ENCODE peak calls at places on chromosomes 13 and 19, in ten cellular contexts. W is mesothelial cell of epicardium, N is GM06990, T is astrocyte, F is ascending aorta, Q is H9, U is brain microvascular endothelial cell, J is nephron progenitor cell, Y is psoas muscle, M is MCF 10A. Z is an unnamed sample.

GRCh38 chr13:83905641-83906040 is 23.4 kb upstream of the SLITRK1 start:
- DNase-seq in F (no peak), N (no peak), W (no peak), Y (no peak), U (no peak), M (no peak), Q (no peak), T (no peak), J (no peak), Z (no peak)

GRCh38 chr19:37221136-37221535 is 3.1 kb downstream of the ZNF383 start:
- DNase-seq in T (no peak), F (no peak), M (peak), J (no peak), Q (no peak), W (no peak), U (no peak), Y (no peak), N (no peak), Z (no peak)

GRCh38 chr19:33998302-33998701 is 174.0 kb upstream of the LSM14A start:
- DNase-seq in M (no peak), W (no peak), F (no peak), U (no peak), J (no peak), T (no peak), N (no peak), Y (no peak), Q (no peak), Z (no peak)

GRCh38 chr13:38850868-38851626 is 139.6 kb downstream of the STOML3 start:
- DNase-seq in N (no peak), M (no peak), W (no peak), F (no peak), Y (no peak), J (no peak), Q (no peak), T (no peak), U (no peak), Z (no peak)

GRCh38 chr13:93079294-93079693 is 147.3 kb upstream of the GPC6 start:
- DNase-seq in F (no peak), N (no peak), W (no peak), U (peak), Q (no peak), T (peak), M (peak), Y (no peak), J (no peak), Z (no peak)

GRCh38 chr13:114161644-114162532 is 17.2 kb upstream of the CFAP97D2 start:
- DNase-seq in F (no peak), N (no peak), J (no peak), T (peak), M (peak), Q (no peak), Y (peak), U (no peak), W (no peak), Z (no peak)

GRCh38 chr13:66844933-66845332 is 385.2 kb downstream of the PCDH9 start:
- DNase-seq in F (no peak), W (no peak), M (no peak), N (no peak), Y (no peak), Q (peak), T (no peak), U (no peak), J (no peak), Z (no peak)

GRCh38 chr13:50969691-50970090 is 60.1 kb downstream of the RNASEH2B start:
- DNase-seq in M (peak), U (peak), F (no peak), T (no peak), Q (peak), J (peak), Y (no peak), W (no peak), N (no peak), Z (no peak)

GRCh38 chr13:19962894-19963293 is 4.4 kb downstream of the ZMYM2 start:
- DNase-seq in Q (no peak), J (no peak), F (no peak), T (no peak), N (no peak), Y (no peak), M (no peak), U (no peak), W (no peak), Z (no peak)

GRCh38 chr19:49857834-49858590 is 7.1 kb downstream of the PTOV1 start:
- DNase-seq in J (no peak), Q (no peak), Y (peak), T (no peak), W (no peak), N (no peak), F (no peak), U (no peak), M (no peak), Z (no peak)

GRCh38 chr19:5595129-5595528 is 27.4 kb upstream of the TINCR start:
- DNase-seq in Q (no peak), T (no peak), F (no peak), U (no peak), J (no peak), W (no peak), Y (peak), M (no peak), N (no peak), Z (no peak)

GRCh38 chr19:13150919-13151604 is 851 bp downstream of the IER2 start:
- DNase-seq in J (peak), W (no peak), N (peak), T (no peak), Q (no peak), F (no peak), U (peak), Y (no peak), M (no peak), Z (peak)

GRCh38 chr13:81487151-81487550 is 1146.2 kb upstream of the SPRY2 start:
- DNase-seq in U (peak), Q (peak), J (peak), F (no peak), M (peak), T (no peak), N (no peak), W (no peak), Y (no peak), Z (no peak)

GRCh38 chr13:113928701-113929627 is 44.9 kb downstream of the C13orf46 start:
- DNase-seq in U (no peak), Q (peak), T (peak), W (no peak), J (no peak), N (no peak), M (peak), Y (peak), F (peak), Z (peak)

GRCh38 chr13:42594577-42595571 is 20.9 kb downstream of the TNFSF11 start:
- DNase-seq in W (no peak), F (no peak), M (peak), T (peak), Y (no peak), U (peak), Q (peak), N (peak), J (peak), Z (peak)

GRCh38 chr19:48975947-48976847 is 11.1 kb downstream of the FTL start:
- DNase-seq in M (peak), Q (no peak), J (no peak), F (no peak), W (no peak), T (no peak), N (no peak), U (no peak), Y (no peak), Z (no peak)

GRCh38 chr13:79673993-79674377 is 193.0 kb downstream of the NDFIP2 start:
- DNase-seq in J (no peak), T (no peak), N (no peak), Q (no peak), F (no peak), W (no peak), Y (no peak), M (no peak), U (no peak), Z (no peak)

GRCh38 chr13:30409911-30410704 is 12.2 kb upstream of the UBE2L5 start:
- DNase-seq in J (no peak), T (peak), W (no peak), Q (no peak), M (peak), Y (no peak), N (no peak), U (peak), F (no peak), Z (no peak)

GRCh38 chr19:48509467-48510194 is 2.0 kb downstream of the LMTK3 start:
- DNase-seq in W (no peak), F (no peak), Y (no peak), Q (peak), M (no peak), N (no peak), J (no peak), U (no peak), T (no peak), Z (peak)

GRCh38 chr13:29925457-29925856 is 75.0 kb upstream of the UBL3 start:
- DNase-seq in N (no peak), M (peak), Q (no peak), J (no peak), T (peak), Y (peak), U (peak), W (peak), F (peak), Z (no peak)

GRCh38 chr13:28819046-28819747 is 942 bp upstream of the MTUS2 start:
- DNase-seq in N (peak), Y (no peak), J (no peak), T (peak), F (no peak), W (no peak), M (no peak), U (no peak), Q (no peak), Z (no peak)

GRCh38 chr19:57351867-57352266 is 796 bp downstream of the ZNF304 start:
- DNase-seq in F (no peak), U (no peak), W (no peak), N (no peak), Y (no peak), T (no peak), J (no peak), M (no peak), Q (no peak), Z (no peak)

GRCh38 chr19:41114132-41114531 is at the start of gene CYP2F1:
- DNase-seq in F (no peak), Q (no peak), J (no peak), W (no peak), U (no peak), N (no peak), M (no peak), Y (no peak), T (no peak), Z (no peak)

GRCh38 chr19:44823373-44823698 is 14.4 kb downstream of the BCAM start:
- DNase-seq in F (no peak), U (no peak), M (no peak), W (no peak), Y (no peak), Q (no peak), N (no peak), J (no peak), T (no peak), Z (no peak)

GRCh38 chr19:4304509-4305252 is at the start of gene FSD1:
- DNase-seq in Q (peak), N (peak), W (no peak), T (no peak), U (peak), F (no peak), Y (no peak), M (no peak), J (peak), Z (peak)

GRCh38 chr13:24683833-24684599 is 3.8 kb downstream of the ATP12A start:
- DNase-seq in M (peak), J (peak), N (peak), T (no peak), F (no peak), Q (peak), U (peak), Y (peak), W (no peak), Z (peak)

GRCh38 chr13:112616586-112617381 is 28.8 kb upstream of the TUBGCP3 start:
- DNase-seq in W (no peak), U (peak), M (peak), N (no peak), Q (peak), F (no peak), T (peak), J (peak), Y (no peak), Z (peak)

GRCh38 chr19:5718579-5719273 is 1.2 kb downstream of the LONP1 start:
- DNase-seq in Y (no peak), W (no peak), T (peak), M (peak), J (no peak), Q (no peak), U (peak), F (no peak), N (peak), Z (peak)

GRCh38 chr13:33279414-33279813 is 6.1 kb downstream of the STARD13 start:
- DNase-seq in Q (no peak), U (no peak), W (no peak), Y (no peak), T (no peak), N (no peak), J (no peak), M (peak), F (no peak), Z (no peak)

GRCh38 chr13:110875243-110875642 is 39.6 kb downstream of the ANKRD10 start:
- DNase-seq in T (no peak), F (no peak), N (no peak), Q (no peak), M (no peak), U (no peak), J (no peak), W (no peak), Y (no peak), Z (peak)

GRCh38 chr13:109412232-109412935 is 374.0 kb downstream of the IRS2 start:
- DNase-seq in Q (peak), W (no peak), U (peak), F (no peak), N (no peak), T (peak), Y (no peak), M (no peak), J (peak), Z (no peak)

GRCh38 chr19:18104793-18105131 is 7.2 kb downstream of the MAST3 start:
- DNase-seq in W (no peak), F (no peak), Y (no peak), U (no peak), Q (no peak), J (no peak), N (no peak), T (no peak), M (no peak), Z (no peak)

GRCh38 chr19:18109363-18109730 is 11.8 kb downstream of the MAST3 start:
- DNase-seq in U (no peak), Q (no peak), M (no peak), W (no peak), T (no peak), F (no peak), N (no peak), Y (no peak), J (no peak), Z (no peak)

GRCh38 chr19:18108897-18109296 is 11.3 kb downstream of the MAST3 start:
- DNase-seq in M (no peak), U (no peak), J (no peak), N (no peak), Y (no peak), F (no peak), T (no peak), W (no peak), Q (no peak), Z (no peak)

GRCh38 chr19:18109731-18110671 is 12.4 kb downstream of the MAST3 start:
- DNase-seq in N (peak), W (no peak), F (no peak), Q (peak), T (no peak), Y (peak), U (no peak), M (peak), J (peak), Z (peak)

DNA sequence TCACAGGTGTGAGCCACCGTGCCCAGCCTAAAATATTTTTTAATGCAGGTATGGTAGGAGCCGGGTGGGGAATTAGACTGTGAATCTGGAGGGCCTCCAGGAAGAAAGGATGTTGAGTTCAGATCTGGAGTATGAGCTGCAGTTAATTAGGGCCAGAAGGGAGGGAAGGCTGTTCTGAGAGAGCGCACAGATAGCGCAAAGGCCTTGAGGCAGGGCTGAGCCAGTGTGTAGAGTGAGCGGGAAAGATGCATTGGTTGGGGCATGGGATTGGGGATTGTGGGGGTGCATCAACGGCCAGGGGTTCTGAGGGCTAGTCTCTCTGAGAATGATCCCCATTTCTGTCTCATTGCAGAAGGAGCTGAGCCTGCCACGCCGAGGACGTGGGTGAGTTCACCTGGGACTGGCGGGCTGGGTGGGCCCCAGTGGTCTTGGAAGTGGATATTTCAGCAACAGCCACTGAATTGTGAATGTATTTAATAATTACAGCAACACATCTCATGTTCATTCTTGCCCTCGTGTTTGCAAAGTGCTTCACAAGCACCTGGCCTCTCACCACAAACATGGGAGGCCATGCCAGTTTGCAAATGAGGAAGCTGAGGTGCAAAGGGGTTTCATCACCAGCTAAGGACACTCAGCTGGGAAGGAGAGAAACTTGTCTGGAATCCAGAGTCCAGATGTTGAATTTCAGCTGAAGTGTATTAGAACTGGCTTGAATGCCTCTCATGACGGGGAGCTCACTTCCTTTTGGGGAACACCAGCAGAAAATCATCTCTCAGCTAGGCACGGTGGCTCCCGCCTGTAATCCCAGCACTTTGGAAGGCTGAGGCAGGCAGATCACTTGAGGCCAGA is 9.9 kb downstream of the MAST3 start:
- DNase-seq in U (no peak), F (no peak), M (no peak), J (no peak), Q (no peak), T (no peak), Y (no peak), N (no peak), W (no peak), Z (no peak)
- TF ChIP-seq CTCF in U (no peak), F (no peak), M (no peak), J (no peak), Q (no peak), T (no peak), Y (no peak), N (no peak), W (no peak), Z (no peak)

GRCh38 chr13:41061075-41061913 is at the start of gene WBP4:
- DNase-seq in F (peak), T (peak), U (peak), N (peak), Y (peak), Q (peak), J (peak), W (peak), M (peak), Z (peak)
- TF ChIP-seq CTCF in F (no peak), T (no peak), U (peak), N (peak), Y (no peak), Q (no peak), J (no peak), W (no peak), M (no peak), Z (peak)

GRCh38 chr13:105798541-105798940 is 736.9 kb downstream of the EFNB2 start:
- DNase-seq in F (no peak), U (no peak), J (no peak), T (no peak), M (no peak), Y (no peak), W (no peak), Q (no peak), N (no peak), Z (no peak)
- TF ChIP-seq CTCF in F (no peak), U (no peak), J (no peak), T (no peak), M (no peak), Y (no peak), W (no peak), Q (no peak), N (no peak), Z (no peak)

GRCh38 chr19:18942692-18943091 is 1.7 kb upstream of the HOMER3 start:
- DNase-seq in U (no peak), N (no peak), F (no peak), Q (no peak), Y (no peak), J (no peak), M (no peak), T (no peak), W (no peak), Z (no peak)

GRCh38 chr19:18940791-18941627 is at the start of gene HOMER3:
- DNase-seq in Y (peak), J (peak), F (no peak), Q (peak), U (peak), N (peak), M (peak), T (no peak), W (peak), Z (peak)

GRCh38 chr19:18941628-18942354 is 774 bp upstream of the HOMER3 start:
- DNase-seq in N (no peak), M (no peak), U (no peak), J (no peak), T (no peak), Q (peak), W (no peak), F (no peak), Y (no peak), Z (no peak)

GRCh38 chr19:18939163-18939562 is 1.9 kb downstream of the HOMER3 start:
- DNase-seq in U (no peak), F (no peak), J (no peak), N (no peak), W (no peak), T (no peak), Y (no peak), M (no peak), Q (no peak), Z (no peak)

GRCh38 chr19:18939922-18940775 is 868 bp downstream of the HOMER3 start:
- DNase-seq in Y (peak), W (no peak), F (no peak), T (peak), Q (peak), M (peak), U (no peak), J (peak), N (no peak), Z (peak)
- TF ChIP-seq CTCF in Y (no peak), W (no peak), F (no peak), T (no peak), Q (no peak), M (no peak), U (peak), J (no peak), N (no peak), Z (no peak)

GRCh38 chr19:28289294-28290063 is 923.5 kb downstream of the UQCRFS1 start:
- DNase-seq in T (peak), J (no peak), N (no peak), Q (no peak), Y (no peak), W (no peak), M (no peak), F (no peak), U (no peak), Z (no peak)
- TF ChIP-seq CTCF in T (no peak), J (no peak), N (no peak), Q (no peak), Y (no peak), W (no peak), M (no peak), F (no peak), U (no peak), Z (no peak)

DNA sequence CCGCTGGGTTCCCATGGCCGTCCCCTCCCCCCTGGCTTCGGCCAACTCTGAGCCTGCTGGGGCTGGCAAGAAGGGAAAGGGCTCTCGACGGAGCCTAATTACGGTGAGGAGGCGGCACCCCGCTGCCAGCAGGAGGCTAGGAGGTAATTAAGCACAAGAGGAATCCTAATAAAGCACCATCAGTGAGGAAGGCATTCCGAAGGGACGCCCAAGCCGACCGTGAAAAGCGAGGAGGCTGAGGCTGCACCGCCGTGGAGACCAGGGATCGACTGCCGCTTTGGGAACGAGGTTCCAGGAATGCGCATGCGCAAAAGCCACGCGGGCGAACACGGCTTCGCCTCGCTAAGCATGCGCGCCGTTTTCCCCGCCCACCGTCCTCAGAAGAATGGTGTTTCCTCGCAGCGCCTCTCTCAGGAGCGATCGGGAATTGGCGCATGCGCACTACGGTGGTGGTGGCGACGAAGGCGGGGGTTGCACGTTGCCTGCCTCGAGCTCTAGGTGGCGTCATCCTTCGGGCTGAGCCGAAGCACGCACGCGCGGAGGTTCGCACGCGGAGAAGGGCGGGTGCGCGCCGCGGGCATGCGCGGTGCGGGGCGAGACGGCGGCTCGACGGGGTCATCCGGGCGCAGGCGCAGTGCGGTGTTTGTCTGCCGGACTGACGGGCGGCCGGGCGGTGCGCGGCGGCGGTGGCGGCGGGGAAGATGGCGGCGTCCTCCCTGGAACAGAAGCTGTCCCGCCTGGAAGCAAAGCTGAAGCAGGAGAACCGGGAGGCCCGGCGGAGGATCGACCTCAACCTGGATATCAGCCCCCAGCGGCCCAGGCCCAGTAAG is at the start of gene MAP2K7:
- DNase-seq in F (peak), N (peak), T (peak), Q (peak), W (peak), U (peak), M (peak), J (peak), Y (peak), Z (peak)
- TF ChIP-seq CTCF in F (peak), N (peak), T (peak), Q (peak), W (no peak), U (peak), M (peak), J (peak), Y (peak), Z (peak)

Z was measured in GM13977.